ENCODE peak calls at places on chromosomes 12 and 14, in nine cellular contexts. F, J, A, C, D, Z, I, G and S are unnamed samples.

GRCh38 chr12:42143401-42144173 is 1.1 kb downstream of the GXYLT1 start:
- DNase-seq in F (no peak), J (no peak), A (no peak), C (no peak), D (no peak), Z (no peak), I (no peak), G (no peak), S (peak; percentile 43)

GRCh38 chr14:22925513-22925912 is 3.7 kb downstream of the PRMT5 start:
- DNase-seq in F (no peak), J (no peak), A (no peak), C (no peak), D (no peak), Z (no peak), I (no peak), G (no peak), S (no peak)

GRCh38 chr12:46461459-46461858 is 88.9 kb upstream of the SLC38A2 start:
- DNase-seq in F (peak; percentile 73), J (no peak), A (no peak), C (peak; percentile 15), D (no peak), Z (no peak), I (no peak), G (no peak), S (no peak)

GRCh38 chr12:114344264-114344663 is 61.7 kb downstream of the TBX5 start:
- DNase-seq in F (no peak), J (no peak), A (no peak), C (no peak), D (no peak), Z (no peak), I (no peak), G (no peak), S (no peak)

GRCh38 chr12:3042394-3042793 is 34.8 kb upstream of the TSPAN9 start:
- DNase-seq in F (no peak), J (no peak), A (no peak), C (peak; percentile 44), D (no peak), Z (no peak), I (no peak), G (no peak), S (peak; percentile 87)

GRCh38 chr14:31596691-31597090 is 35.5 kb downstream of the NUBPL start:
- DNase-seq in F (no peak), J (no peak), A (no peak), C (no peak), D (no peak), Z (no peak), I (no peak), G (no peak), S (no peak)

GRCh38 chr12:6468283-6468575 is 2.2 kb downstream of the VAMP1 start:
- DNase-seq in F (no peak), J (no peak), A (no peak), C (no peak), D (no peak), Z (no peak), I (no peak), G (no peak), S (no peak)

GRCh38 chr12:96258451-96258933 is 64.3 kb downstream of the ELK3 start:
- DNase-seq in F (no peak), J (peak; percentile 40), A (no peak), C (peak; percentile 78), D (no peak), Z (no peak), I (peak; percentile 14), G (no peak), S (no peak)

GRCh38 chr12:106106129-106106566 is 32.6 kb downstream of the NUAK1 start:
- DNase-seq in F (no peak), J (no peak), A (no peak), C (no peak), D (no peak), Z (no peak), I (no peak), G (no peak), S (no peak)

GRCh38 chr12:92224685-92225331 is 79.2 kb upstream of the BTG1 start:
- DNase-seq in F (no peak), J (no peak), A (no peak), C (no peak), D (no peak), Z (no peak), I (no peak), G (no peak), S (no peak)

GRCh38 chr14:26820101-26820500 is 222.3 kb upstream of the NOVA1 start:
- DNase-seq in F (no peak), J (no peak), A (no peak), C (no peak), D (no peak), Z (no peak), I (no peak), G (no peak), S (no peak)

GRCh38 chr12:53761306-53761705 is 9.5 kb upstream of the CISTR start:
- DNase-seq in F (no peak), J (no peak), A (no peak), C (no peak), D (no peak), Z (no peak), I (no peak), G (no peak), S (no peak)

GRCh38 chr12:51821423-51822260 is 26.9 kb downstream of the FIGNL2 start:
- DNase-seq in F (no peak), J (peak; percentile 14), A (peak; percentile 40), C (no peak), D (no peak), Z (no peak), I (no peak), G (no peak), S (no peak)

GRCh38 chr14:62886461-62886860 is 158.8 kb downstream of the KCNH5 start:
- DNase-seq in F (no peak), J (no peak), A (no peak), C (no peak), D (no peak), Z (no peak), I (no peak), G (no peak), S (no peak)

GRCh38 chr12:41140117-41140516 is 48.0 kb upstream of the PDZRN4 start:
- DNase-seq in F (no peak), J (no peak), A (no peak), C (no peak), D (no peak), Z (no peak), I (no peak), G (no peak), S (no peak)

GRCh38 chr12:56087220-56087619 is 7.3 kb downstream of the ERBB3 start:
- DNase-seq in F (no peak), J (no peak), A (peak; percentile 92), C (peak; percentile 84), D (no peak), Z (peak; percentile 91), I (no peak), G (peak; percentile 91), S (no peak)

DNA sequence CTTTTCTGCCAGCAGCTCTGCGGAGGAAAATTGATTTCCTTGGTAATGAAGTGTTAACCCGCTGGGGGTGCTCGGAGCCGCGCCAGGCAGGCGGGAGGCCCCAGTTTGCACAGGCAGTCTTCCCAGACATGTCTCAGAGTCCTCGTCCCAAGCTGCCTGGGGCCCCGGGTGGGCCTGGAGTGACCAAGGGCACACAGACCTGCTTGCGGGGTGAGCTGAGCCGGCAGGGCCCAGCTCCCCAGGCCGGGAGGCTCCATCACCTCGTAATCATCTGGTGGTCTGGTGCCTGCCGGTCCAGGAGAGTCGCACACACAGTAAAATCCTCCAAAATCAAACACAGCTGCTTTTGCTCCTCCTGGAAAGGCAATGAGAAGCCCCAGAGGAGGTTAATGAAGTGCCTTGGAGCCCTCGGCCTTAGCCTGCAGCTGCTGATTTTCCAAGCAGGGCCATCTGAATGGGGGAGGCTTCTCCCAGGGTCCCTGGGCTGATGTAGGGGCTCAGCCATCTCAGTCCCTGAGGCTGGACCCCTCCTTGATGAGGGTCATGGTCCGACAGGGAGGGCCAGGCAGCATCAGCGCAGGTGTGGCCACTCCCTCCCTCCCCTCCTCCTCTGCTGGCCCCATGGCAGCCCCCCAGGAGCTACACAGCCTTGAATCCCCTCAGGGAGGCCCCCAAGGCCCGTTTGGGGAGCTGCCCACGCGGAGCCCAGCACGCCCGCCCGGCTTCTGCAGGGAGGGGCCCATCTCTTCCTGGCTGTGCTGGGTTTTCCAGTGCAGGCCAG is 39.4 kb upstream of the FBRSL1 start:
- DNase-seq in F (no peak), J (no peak), A (peak; percentile 17), C (no peak), D (no peak), Z (no peak), I (no peak), G (no peak), S (no peak)
- H3K4me1 ChIP-seq in F (no peaks in the 10 kb centered on the region), J (peaks cover 14% of the 10 kb centered on the region), A (no peaks in the 10 kb centered on the region), C (no peaks in the 10 kb centered on the region), D (no peaks in the 10 kb centered on the region), Z (peaks cover 5% of the 10 kb centered on the region), I (peaks cover 29% of the 10 kb centered on the region), G (no peaks in the 10 kb centered on the region), S (peaks cover 7% of the 10 kb centered on the region)

GRCh38 chr14:95490127-95490526 is 26.3 kb downstream of the SYNE3 start:
- DNase-seq in F (no peak), J (no peak), A (no peak), C (no peak), D (no peak), Z (no peak), I (no peak), G (no peak), S (no peak)
- H3K4me1 ChIP-seq in F (peaks cover 27% of the 10 kb centered on the region), J (peaks cover under 1% of the 10 kb centered on the region), A (peaks cover 52% of the 10 kb centered on the region), C (peaks cover 24% of the 10 kb centered on the region), D (peaks cover 25% of the 10 kb centered on the region), Z (peaks cover 38% of the 10 kb centered on the region), I (peaks cover 8% of the 10 kb centered on the region), G (peaks cover 20% of the 10 kb centered on the region), S (peaks cover 68% of the 10 kb centered on the region)

GRCh38 chr14:43143106-43143505 is 1364.0 kb downstream of the FSCB start:
- DNase-seq in F (no peak), J (no peak), A (no peak), C (no peak), D (no peak), Z (no peak), I (no peak), G (no peak), S (no peak)

GRCh38 chr14:43145361-43145760 is 1361.7 kb downstream of the FSCB start:
- DNase-seq in F (no peak), J (no peak), A (no peak), C (no peak), D (no peak), Z (no peak), I (no peak), G (no peak), S (no peak)

GRCh38 chr14:43141636-43142191 is 1365.4 kb downstream of the FSCB start:
- DNase-seq in F (peak; percentile 13), J (no peak), A (no peak), C (no peak), D (no peak), Z (no peak), I (no peak), G (no peak), S (no peak)

GRCh38 chr14:43135877-43136411 is 1371.1 kb downstream of the FSCB start:
- DNase-seq in F (no peak), J (no peak), A (no peak), C (no peak), D (no peak), Z (no peak), I (no peak), G (no peak), S (no peak)

GRCh38 chr14:43140453-43140852 is 1366.6 kb downstream of the FSCB start:
- DNase-seq in F (no peak), J (no peak), A (no peak), C (no peak), D (no peak), Z (no peak), I (no peak), G (no peak), S (no peak)
- H3K4me1 ChIP-seq in F (no peaks in the 10 kb centered on the region), J (no peaks in the 10 kb centered on the region), A (no peaks in the 10 kb centered on the region), C (no peaks in the 10 kb centered on the region), D (no peaks in the 10 kb centered on the region), Z (no peaks in the 10 kb centered on the region), I (no peaks in the 10 kb centered on the region), G (no peaks in the 10 kb centered on the region), S (no peaks in the 10 kb centered on the region)

GRCh38 chr12:10307630-10308029 is at the start of gene KLRD1:
- DNase-seq in F (no peak), J (no peak), A (no peak), C (no peak), D (no peak), Z (no peak), I (no peak), G (no peak), S (no peak)
- H3K4me1 ChIP-seq in F (no peaks in the 10 kb centered on the region), J (peaks cover 17% of the 10 kb centered on the region), A (no peaks in the 10 kb centered on the region), C (no peaks in the 10 kb centered on the region), D (no peaks in the 10 kb centered on the region), Z (no peaks in the 10 kb centered on the region), I (no peaks in the 10 kb centered on the region), G (no peaks in the 10 kb centered on the region), S (no peaks in the 10 kb centered on the region)